ENCODE peak calls at places on chromosomes 7 and 10, in six cellular contexts. N, F, E, P, K and T are unnamed samples.

GRCh38 chr10:92573091-92573797 is 649 bp downstream of the IDE start:
- DNase-seq in E (peak; percentile 26), P (no peak), K (peak; percentile 45), N (peak; percentile 72), F (no peak), T (peak; percentile 31)

GRCh38 chr7:123824754-123825067 is 20.3 kb upstream of the HYAL4 start:
- DNase-seq in E (no peak), N (no peak), F (no peak), P (no peak), K (no peak), T (no peak)

GRCh38 chr10:125029584-125030242 is 87.8 kb downstream of the ZRANB1 start:
- DNase-seq in P (no peak), E (no peak), N (no peak), F (no peak), K (no peak), T (no peak)

GRCh38 chr7:22477876-22478450 is 22.0 kb downstream of the STEAP1B start:
- DNase-seq in K (no peak), E (no peak), P (no peak), N (no peak), F (no peak), T (no peak)

GRCh38 chr7:13851756-13852155 is 137.7 kb downstream of the ETV1 start:
- DNase-seq in K (peak; percentile 62), E (no peak), P (no peak), N (no peak), F (peak; percentile 58), T (peak; percentile 15)

GRCh38 chr10:76430330-76430729 is 998.9 kb downstream of the LRMDA start:
- DNase-seq in N (no peak), P (no peak), E (no peak), K (no peak), F (no peak), T (no peak)

GRCh38 chr7:28181921-28182517 is 1.4 kb upstream of the JAZF1 start:
- DNase-seq in K (no peak), P (no peak), F (no peak), N (no peak), E (no peak), T (no peak)

GRCh38 chr10:5888352-5888751 is 1.3 kb downstream of the ANKRD16 start:
- DNase-seq in E (no peak), N (no peak), P (no peak), F (no peak), K (no peak), T (no peak)

GRCh38 chr7:47506716-47507354 is 75.1 kb downstream of the TNS3 start:
- DNase-seq in P (no peak), F (peak; percentile 78), E (no peak), N (no peak), K (no peak), T (no peak)

GRCh38 chr7:93977551-93977950 is 26.6 kb downstream of the BET1 start:
- DNase-seq in N (no peak), F (no peak), P (no peak), K (no peak), E (no peak), T (no peak)

GRCh38 chr7:2650451-2650850 is 18.7 kb downstream of the TTYH3 start:
- DNase-seq in E (no peak), K (no peak), P (no peak), N (no peak), F (no peak), T (no peak)

GRCh38 chr7:42445691-42446090 is 208.7 kb upstream of the GLI3 start:
- DNase-seq in F (no peak), N (no peak), P (no peak), E (no peak), K (no peak), T (peak; percentile 13)

GRCh38 chr7:37732880-37733279 is 49.3 kb downstream of the GPR141 start:
- DNase-seq in P (no peak), K (no peak), E (no peak), N (no peak), F (no peak), T (peak; percentile 1)

GRCh38 chr7:2792856-2793487 is 51.1 kb downstream of the GNA12 start:
- DNase-seq in N (peak; percentile 70), E (no peak), F (no peak), P (no peak), K (no peak), T (no peak)

GRCh38 chr10:3172081-3172445 is 519 bp downstream of the PITRM1 start:
- DNase-seq in N (no peak), F (peak; percentile 67), P (no peak), E (no peak), K (peak; percentile 59), T (peak; percentile 60)

GRCh38 chr7:1742555-1743303 is 72.7 kb downstream of the ELFN1 start:
- DNase-seq in F (peak; percentile 42), N (no peak), P (peak; percentile 77), E (no peak), K (peak; percentile 23), T (no peak)

GRCh38 chr10:107553470-107553869 is 389.0 kb upstream of the SORCS1 start:
- DNase-seq in N (no peak), P (no peak), F (peak; percentile 70), K (peak; percentile 73), E (no peak), T (no peak)

DNA sequence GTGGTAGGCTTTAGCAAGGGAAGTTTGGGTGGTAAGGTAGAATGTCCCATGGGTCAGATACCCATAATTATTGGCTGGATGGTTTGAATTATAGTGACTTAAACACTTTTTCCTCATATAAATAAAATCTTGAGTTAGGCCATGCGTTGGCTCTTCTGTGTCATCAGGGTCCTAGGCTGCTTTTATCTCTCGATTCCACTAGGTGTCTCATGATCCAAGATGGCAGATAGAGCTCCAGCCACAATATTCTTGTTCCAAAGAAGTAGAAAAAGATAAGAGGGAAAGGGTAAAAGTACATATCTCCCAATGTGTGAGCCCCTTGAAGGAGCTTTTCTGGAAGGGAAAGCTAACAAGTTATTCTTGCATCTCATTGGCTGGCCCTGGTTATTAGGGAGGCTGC is 144.7 kb downstream of the GRK5 start:
- DNase-seq in F (no peak), P (no peak), E (no peak), K (no peak), N (no peak), T (no peak)
- TF ChIP-seq CTCF in F (peak; percentile 6), P (no peak), E (no peak), K (no peak), N (no peak), T (peak; percentile 11)

DNA sequence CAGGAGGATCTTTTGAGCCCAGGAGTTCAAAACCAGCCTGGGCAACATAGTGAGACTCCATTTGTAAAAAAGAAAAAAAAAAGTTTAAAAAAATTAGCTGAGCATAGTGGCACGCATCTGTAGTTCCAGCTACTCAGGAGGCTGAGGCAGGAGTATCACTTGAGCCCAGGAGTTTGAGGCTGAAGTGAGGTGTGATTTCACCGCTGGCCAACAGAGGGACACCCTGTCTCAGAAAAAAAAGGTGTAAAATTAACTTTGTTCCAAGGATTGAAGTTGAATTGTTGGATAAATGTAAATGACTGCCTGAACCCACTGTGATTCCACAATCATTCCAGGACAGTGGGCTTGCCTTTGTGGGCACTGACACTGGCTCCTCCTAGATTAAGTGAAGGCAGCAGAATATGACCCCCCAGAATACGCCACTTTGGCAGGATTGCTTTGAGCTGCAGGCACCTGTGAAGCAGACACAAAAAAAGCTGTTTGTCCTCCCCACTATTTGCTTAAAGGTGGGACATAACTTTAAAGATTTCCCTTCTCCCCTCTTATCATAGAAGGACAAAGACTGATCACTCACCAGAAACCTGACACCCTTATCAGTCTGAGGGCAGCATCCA is 57.2 kb upstream of the FOXI2 start:
- DNase-seq in K (no peak), E (no peak), F (no peak), P (no peak), N (no peak), T (no peak)
- TF ChIP-seq CTCF in K (no peak), E (peak; percentile 57), F (peak; percentile 37), P (no peak), N (no peak), T (peak; percentile 25)

GRCh38 chr7:127393370-127394058 is 1.0 kb upstream of the ZNF800 start:
- DNase-seq in N (peak; percentile 68), F (no peak), E (no peak), P (no peak), K (no peak), T (no peak)

GRCh38 chr7:127391591-127392181 is 822 bp downstream of the ZNF800 start:
- DNase-seq in N (no peak), P (no peak), K (peak; percentile 23), F (peak; percentile 6), E (peak; percentile 9), T (no peak)

GRCh38 chr7:127392566-127393369 is at the start of gene ZNF800:
- DNase-seq in P (peak; percentile 95), F (peak; percentile 73), E (peak; percentile 72), N (peak; percentile 96), K (peak; percentile 84), T (peak; percentile 37)

GRCh38 chr7:127392182-127392565 is 334 bp downstream of the ZNF800 start:
- DNase-seq in N (peak; percentile 72), E (peak; percentile 45), K (peak; percentile 60), P (peak; percentile 82), F (peak; percentile 25), T (peak; percentile 49)

DNA sequence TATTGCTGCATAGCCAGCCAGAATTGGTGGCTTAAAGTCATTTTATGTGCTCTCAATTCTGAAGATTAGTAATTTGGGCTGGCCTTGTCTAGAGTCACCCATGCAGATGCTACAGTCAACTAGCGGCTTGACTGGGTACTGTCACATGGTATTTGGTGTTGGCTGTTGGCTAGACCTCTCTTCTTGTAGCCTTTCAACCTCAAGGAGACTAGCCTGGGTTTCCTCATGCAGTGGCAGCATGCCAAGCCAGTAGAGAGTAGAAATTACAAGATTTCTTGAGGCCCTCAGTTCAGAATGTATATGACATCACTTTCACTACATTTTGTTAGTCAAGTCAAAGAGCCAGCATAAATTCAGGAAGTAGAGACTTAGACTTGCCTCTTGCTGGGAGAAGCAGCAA is 3.7 kb upstream of the ZNF800 start:
- DNase-seq in N (no peak), F (no peak), E (no peak), K (no peak), P (no peak), T (no peak)
- TF ChIP-seq CTCF in N (no peak), F (peak; percentile 12), E (peak; percentile 32), K (no peak), P (no peak), T (no peak)

DNA sequence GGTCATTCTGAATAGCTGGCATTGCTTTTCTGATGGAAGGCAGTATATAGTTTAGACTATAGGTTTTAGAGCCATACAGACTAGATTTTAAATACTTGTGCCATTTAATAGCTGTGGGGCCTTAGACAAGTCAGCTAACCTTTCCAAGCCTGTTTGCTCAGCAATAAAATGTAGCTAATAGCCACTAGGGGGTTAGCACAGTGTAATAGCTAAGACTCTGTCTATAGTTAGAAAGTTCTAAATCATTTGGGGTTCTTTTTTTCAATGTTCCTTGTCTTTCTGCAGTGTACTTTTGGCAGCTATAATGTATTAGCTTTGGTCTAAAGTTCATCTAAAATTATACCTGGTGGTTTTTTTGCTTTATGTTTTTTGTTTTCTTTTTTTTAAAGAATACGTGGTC is 7.5 kb upstream of the KIFBP start:
- DNase-seq in N (no peak), P (no peak), K (no peak), F (no peak), E (no peak), T (no peak)
- TF ChIP-seq CTCF in N (no peak), P (no peak), K (peak; percentile 17), F (peak; percentile 44), E (peak; percentile 55), T (peak; percentile 45)

DNA sequence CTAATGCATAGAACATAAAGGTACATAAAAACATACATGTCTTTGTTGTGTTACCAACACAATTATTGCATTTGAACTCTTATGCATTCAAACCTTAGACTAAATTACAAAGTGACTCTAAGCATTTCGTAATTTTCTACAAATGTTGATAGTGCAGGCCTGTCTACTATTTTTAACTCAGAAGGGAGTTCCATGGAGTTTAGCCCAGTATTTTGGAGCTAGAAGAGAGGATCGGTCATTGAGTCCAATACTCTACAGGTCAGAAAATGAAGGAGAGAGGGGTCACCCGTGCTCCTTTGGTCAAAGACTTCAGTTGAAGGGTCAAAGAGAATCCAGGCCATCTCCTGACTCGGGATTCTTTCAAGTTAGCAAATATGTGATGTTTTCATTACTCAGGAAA is 55.3 kb upstream of the SRRM3 start:
- DNase-seq in E (no peak), N (no peak), K (no peak), F (no peak), P (no peak), T (no peak)
- TF ChIP-seq CTCF in E (no peak), N (no peak), K (no peak), F (no peak), P (no peak), T (no peak)